ENCODE peak calls at places on chromosomes 16 and 17, in four cellular contexts. One of them, this sample, is unnamed.

GRCh38 chr16:56936950-56937349 is 5.0 kb downstream of the HERPUD1 start:
- DNase-seq in mesendoderm: no peak
- DNase-seq in IMR-90: no peak
- DNase-seq in H1: no peak
- DNase-seq in this sample: no peak

GRCh38 chr17:27938864-27939263 is 45.7 kb upstream of the LYRM9 start:
- DNase-seq in IMR-90: no peak
- DNase-seq in mesendoderm: no peak
- DNase-seq in H1: no peak
- DNase-seq in this sample: no peak

GRCh38 chr16:89502319-89502843 is 5.8 kb upstream of the SPG7 start:
- DNase-seq in mesendoderm: no peak
- DNase-seq in H1: no peak
- DNase-seq in IMR-90: no peak
- DNase-seq in this sample: no peak

GRCh38 chr16:29662729-29663019 is 373 bp upstream of the SPN start:
- DNase-seq in H1: no peak
- DNase-seq in IMR-90: no peak
- DNase-seq in mesendoderm: no peak
- DNase-seq in this sample: no peak

GRCh38 chr17:51481370-51481769 is 221.0 kb downstream of the UTP18 start:
- DNase-seq in H1: no peak
- DNase-seq in mesendoderm: no peak
- DNase-seq in IMR-90: no peak
- DNase-seq in this sample: no peak

GRCh38 chr17:50944054-50944901 is 78.1 kb upstream of the TOB1 start:
- DNase-seq in mesendoderm: peak
- DNase-seq in IMR-90: peak
- DNase-seq in H1: no peak
- DNase-seq in this sample: peak

GRCh38 chr16:88685156-88686061 is 898 bp downstream of the SNAI3 start:
- DNase-seq in H1: no peak
- DNase-seq in mesendoderm: no peak
- DNase-seq in IMR-90: peak
- DNase-seq in this sample: no peak

GRCh38 chr17:57124053-57124452 is 39.0 kb downstream of the AKAP1 start:
- DNase-seq in H1: no peak
- DNase-seq in IMR-90: no peak
- DNase-seq in mesendoderm: no peak
- DNase-seq in this sample: no peak

GRCh38 chr17:64442550-64442971 is 6.4 kb upstream of the MILR1 start:
- DNase-seq in IMR-90: no peak
- DNase-seq in mesendoderm: no peak
- DNase-seq in H1: no peak
- DNase-seq in this sample: no peak

GRCh38 chr17:30597776-30598288 is 120.6 kb downstream of the GOSR1 start:
- DNase-seq in mesendoderm: no peak
- DNase-seq in H1: no peak
- DNase-seq in IMR-90: peak
- DNase-seq in this sample: no peak

GRCh38 chr16:8660841-8661301 is 13.5 kb upstream of the ABAT start:
- DNase-seq in H1: peak
- DNase-seq in mesendoderm: peak
- DNase-seq in IMR-90: peak
- DNase-seq in this sample: peak

GRCh38 chr16:18979936-18980335 is 3.8 kb upstream of the TMC7 start:
- DNase-seq in H1: no peak
- DNase-seq in mesendoderm: no peak
- DNase-seq in IMR-90: no peak
- DNase-seq in this sample: no peak

GRCh38 chr16:14350626-14351025 is 279.4 kb downstream of the PARN start:
- DNase-seq in H1: no peak
- DNase-seq in mesendoderm: no peak
- DNase-seq in IMR-90: no peak
- DNase-seq in this sample: no peak

GRCh38 chr16:66269631-66270332 is 96.7 kb upstream of the CDH5 start:
- DNase-seq in H1: no peak
- DNase-seq in mesendoderm: peak
- DNase-seq in IMR-90: no peak
- DNase-seq in this sample: peak
- H4K5ac ChIP-seq in H1: no peak
- H4K5ac ChIP-seq in mesendoderm: no peak
- H4K5ac ChIP-seq in IMR-90: peak
- H4K5ac ChIP-seq in this sample: no peak

GRCh38 chr17:80621335-80622169 is 76.9 kb downstream of the RPTOR start:
- DNase-seq in mesendoderm: peak
- DNase-seq in H1: no peak
- DNase-seq in IMR-90: no peak
- DNase-seq in this sample: no peak
- H4K5ac ChIP-seq in mesendoderm: no peak
- H4K5ac ChIP-seq in H1: no peak
- H4K5ac ChIP-seq in IMR-90: no peak
- H4K5ac ChIP-seq in this sample: no peak

GRCh38 chr17:41654908-41655607 is 30.7 kb upstream of the KRT17 start:
- DNase-seq in mesendoderm: no peak
- DNase-seq in IMR-90: no peak
- DNase-seq in H1: no peak
- DNase-seq in this sample: no peak

GRCh38 chr17:41656249-41657023 is 32.1 kb upstream of the KRT17 start:
- DNase-seq in mesendoderm: no peak
- DNase-seq in IMR-90: no peak
- DNase-seq in H1: no peak
- DNase-seq in this sample: no peak

GRCh38 chr17:41657164-41657754 is 31.4 kb upstream of the EIF1 start:
- DNase-seq in mesendoderm: no peak
- DNase-seq in IMR-90: no peak
- DNase-seq in H1: no peak
- DNase-seq in this sample: no peak

GRCh38 chr17:41654134-41654907 is 29.9 kb upstream of the KRT17 start:
- DNase-seq in mesendoderm: no peak
- DNase-seq in H1: no peak
- DNase-seq in IMR-90: no peak
- DNase-seq in this sample: no peak

DNA sequence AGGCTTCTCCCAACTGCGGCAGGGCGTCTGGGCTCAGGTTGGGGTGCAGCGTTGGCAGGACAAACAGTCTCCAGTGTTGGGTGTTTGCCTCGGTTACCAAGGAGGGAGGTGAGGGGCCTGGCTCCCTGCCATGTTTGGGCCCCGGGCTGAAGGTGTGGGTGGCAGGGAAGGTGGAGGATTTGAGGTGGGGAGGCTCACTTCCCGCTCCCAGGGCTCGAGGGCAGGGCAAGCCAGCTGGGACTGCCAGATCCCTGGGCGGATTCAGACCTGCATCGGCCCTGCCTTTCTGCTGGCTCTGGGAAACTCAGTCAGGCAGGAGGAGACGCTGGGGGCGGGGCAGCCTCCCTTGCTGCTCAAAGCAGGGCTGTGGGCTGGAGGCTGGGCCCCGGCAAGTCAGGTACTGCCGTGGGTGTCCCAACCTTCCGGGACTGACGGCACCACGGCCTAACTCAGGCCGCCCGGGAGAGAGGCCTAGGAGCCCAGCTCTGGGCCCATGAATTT is 31.3 kb upstream of the KRT17 start:
- DNase-seq in IMR-90: no peak
- DNase-seq in H1: no peak
- DNase-seq in mesendoderm: peak
- DNase-seq in this sample: peak
- H4K5ac ChIP-seq in IMR-90: no peak
- H4K5ac ChIP-seq in H1: peak
- H4K5ac ChIP-seq in mesendoderm: no peak
- H4K5ac ChIP-seq in this sample: no peak

GRCh38 chr17:44193326-44194084 is 6.2 kb downstream of the ATXN7L3 start:
- DNase-seq in mesendoderm: no peak
- DNase-seq in IMR-90: no peak
- DNase-seq in H1: no peak
- DNase-seq in this sample: no peak

GRCh38 chr17:44190496-44190895 is 3.7 kb downstream of the TMUB2 start:
- DNase-seq in H1: no peak
- DNase-seq in mesendoderm: no peak
- DNase-seq in IMR-90: no peak
- DNase-seq in this sample: no peak

GRCh38 chr17:44191389-44191788 is 4.6 kb downstream of the TMUB2 start:
- DNase-seq in mesendoderm: no peak
- DNase-seq in H1: no peak
- DNase-seq in IMR-90: no peak
- DNase-seq in this sample: no peak

GRCh38 chr17:44191941-44192496 is 5.2 kb downstream of the TMUB2 start:
- DNase-seq in H1: peak
- DNase-seq in IMR-90: no peak
- DNase-seq in mesendoderm: peak
- DNase-seq in this sample: peak

DNA sequence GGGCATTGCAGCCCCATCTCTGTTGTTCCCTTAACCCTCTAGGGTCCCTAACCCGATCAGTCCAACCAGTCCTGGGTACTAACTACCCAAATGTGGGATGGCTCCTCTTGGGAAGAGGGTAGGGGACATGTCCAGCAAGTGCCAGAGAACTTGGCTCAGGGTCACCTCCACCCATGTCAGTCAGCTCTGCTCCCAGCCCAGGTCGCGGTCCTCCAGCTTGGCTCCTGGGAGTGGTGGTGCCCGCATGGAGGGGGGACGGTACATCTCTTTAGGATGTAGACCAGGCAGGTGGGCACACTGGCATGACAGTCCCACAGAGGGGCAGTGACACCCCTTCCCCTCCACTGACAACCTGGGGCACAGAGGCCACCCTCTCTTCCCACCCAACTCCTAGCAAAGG is 6.0 kb downstream of the TMUB2 start:
- DNase-seq in H1: no peak
- DNase-seq in IMR-90: no peak
- DNase-seq in mesendoderm: no peak
- DNase-seq in this sample: no peak
- H4K5ac ChIP-seq in H1: no peak
- H4K5ac ChIP-seq in IMR-90: no peak
- H4K5ac ChIP-seq in mesendoderm: no peak
- H4K5ac ChIP-seq in this sample: no peak

DNA sequence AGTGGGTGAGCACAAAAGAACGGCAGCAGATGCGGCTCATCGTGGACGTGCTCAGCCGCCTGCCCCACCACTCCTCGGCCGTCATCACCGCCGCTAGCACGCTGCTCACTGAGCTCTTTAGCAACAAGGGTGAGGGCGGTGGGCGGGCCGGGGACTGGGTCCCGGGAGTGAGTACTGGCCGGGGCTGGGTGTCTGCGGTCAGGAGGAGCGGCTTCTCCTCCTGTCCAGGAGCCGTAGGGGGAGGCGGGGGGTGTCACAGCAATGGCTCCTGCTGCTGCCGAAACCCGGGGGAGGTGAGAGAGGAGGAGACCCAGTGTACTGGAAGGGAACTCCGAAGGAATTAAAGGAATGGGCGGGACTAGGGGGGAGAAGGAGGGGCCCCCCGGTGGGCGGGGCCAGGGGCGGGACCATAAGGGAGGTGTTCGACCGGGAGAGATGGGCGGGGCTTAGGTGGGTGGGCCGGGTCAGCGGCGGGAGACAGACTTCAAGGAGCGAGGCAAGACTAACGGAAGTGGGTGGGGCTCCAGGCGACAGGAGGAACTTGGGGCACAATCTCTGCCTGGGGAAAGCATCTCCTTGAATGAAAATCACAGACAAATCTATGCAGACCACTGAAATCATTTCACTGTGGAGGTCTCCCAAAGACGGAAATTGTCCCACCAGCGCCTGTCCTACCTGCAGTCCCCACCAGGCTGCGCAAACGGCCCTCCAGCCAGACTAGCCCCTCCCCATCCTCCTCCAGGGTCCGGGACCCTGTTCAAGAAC is 2.3 kb downstream of the NAGS start:
- DNase-seq in IMR-90: peak
- DNase-seq in mesendoderm: peak
- DNase-seq in H1: peak
- DNase-seq in this sample: peak
- H4K5ac ChIP-seq in IMR-90: peak
- H4K5ac ChIP-seq in mesendoderm: no peak
- H4K5ac ChIP-seq in H1: no peak
- H4K5ac ChIP-seq in this sample: no peak

GRCh38 chr17:61413654-61414133 is 14.1 kb downstream of the TBX2 start:
- DNase-seq in IMR-90: no peak
- DNase-seq in H1: no peak
- DNase-seq in mesendoderm: no peak
- DNase-seq in this sample: no peak
- H4K5ac ChIP-seq in IMR-90: no peak
- H4K5ac ChIP-seq in H1: no peak
- H4K5ac ChIP-seq in mesendoderm: no peak
- H4K5ac ChIP-seq in this sample: no peak

DNA sequence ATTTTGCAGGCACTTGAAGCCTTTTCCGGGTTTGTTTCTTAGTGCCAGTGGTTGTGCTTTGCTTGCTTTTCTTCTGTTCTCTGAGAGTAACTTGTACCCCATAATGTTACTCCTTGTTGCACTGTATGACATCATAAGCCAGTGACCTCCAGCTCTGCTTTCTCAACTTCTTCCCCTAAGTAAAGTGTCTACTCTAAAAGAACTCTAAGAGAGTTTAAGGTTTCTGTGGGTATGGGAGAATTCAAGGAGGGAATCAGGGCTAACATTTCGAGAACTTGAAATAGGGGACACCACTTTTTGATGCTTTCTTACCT is 64.6 kb downstream of the TANGO6 start:
- DNase-seq in H1: no peak
- DNase-seq in mesendoderm: no peak
- DNase-seq in IMR-90: peak
- DNase-seq in this sample: no peak
- H4K5ac ChIP-seq in H1: peak
- H4K5ac ChIP-seq in mesendoderm: no peak
- H4K5ac ChIP-seq in IMR-90: peak
- H4K5ac ChIP-seq in this sample: no peak